ENCODE peak calls at places on chromosomes 5 and 9, in six cellular contexts. One of them, this sample, is unnamed.

GRCh38 chr5:177189965-177190364 is 56.4 kb downstream of the NSD1 start:
- DNase-seq in fibroblast of lung: no peak
- DNase-seq in mammary epithelial cell: no peak
- DNase-seq in H1: no peak
- DNase-seq in PC-3: no peak
- DNase-seq in HCT116: no peak
- DNase-seq in this sample: no peak

GRCh38 chr5:13866792-13867191 is 77.7 kb downstream of the DNAH5 start:
- DNase-seq in fibroblast of lung: peak; percentile 5
- DNase-seq in mammary epithelial cell: peak; percentile 19
- DNase-seq in H1: no peak
- DNase-seq in PC-3: peak; percentile 73
- DNase-seq in HCT116: no peak
- DNase-seq in this sample: peak; percentile 51

GRCh38 chr5:61055434-61056006 is 106.7 kb downstream of the SMIM15 start:
- DNase-seq in fibroblast of lung: peak; percentile 80
- DNase-seq in mammary epithelial cell: peak; percentile 40
- DNase-seq in H1: no peak
- DNase-seq in PC-3: peak; percentile 53
- DNase-seq in HCT116: no peak
- DNase-seq in this sample: peak; percentile 75

GRCh38 chr5:176784218-176785165 is 25.9 kb upstream of the UNC5A start:
- DNase-seq in fibroblast of lung: peak; percentile 49
- DNase-seq in mammary epithelial cell: peak; percentile 86
- DNase-seq in H1: no peak
- DNase-seq in PC-3: peak; percentile 88
- DNase-seq in HCT116: peak; percentile 81
- DNase-seq in this sample: no peak

GRCh38 chr9:93958875-93959682 is 3.9 kb upstream of the BARX1 start:
- DNase-seq in fibroblast of lung: peak; percentile 34
- DNase-seq in mammary epithelial cell: no peak
- DNase-seq in H1: no peak
- DNase-seq in PC-3: no peak
- DNase-seq in HCT116: no peak
- DNase-seq in this sample: peak; percentile 48

GRCh38 chr5:55900068-55900467 is 48.9 kb downstream of the IL31RA start:
- DNase-seq in fibroblast of lung: no peak
- DNase-seq in mammary epithelial cell: no peak
- DNase-seq in H1: no peak
- DNase-seq in PC-3: no peak
- DNase-seq in HCT116: no peak
- DNase-seq in this sample: no peak

GRCh38 chr9:18587988-18588387 is 114.0 kb downstream of the ADAMTSL1 start:
- DNase-seq in fibroblast of lung: no peak
- DNase-seq in mammary epithelial cell: no peak
- DNase-seq in H1: no peak
- DNase-seq in PC-3: no peak
- DNase-seq in HCT116: no peak
- DNase-seq in this sample: no peak

GRCh38 chr9:90095682-90096081 is 490.9 kb downstream of the GADD45G start:
- DNase-seq in fibroblast of lung: no peak
- DNase-seq in mammary epithelial cell: no peak
- DNase-seq in H1: no peak
- DNase-seq in PC-3: no peak
- DNase-seq in HCT116: no peak
- DNase-seq in this sample: no peak

GRCh38 chr9:98964201-98964600 is 20.5 kb downstream of the COL15A1 start:
- DNase-seq in fibroblast of lung: peak; percentile 88
- DNase-seq in mammary epithelial cell: no peak
- DNase-seq in H1: no peak
- DNase-seq in PC-3: no peak
- DNase-seq in HCT116: no peak
- DNase-seq in this sample: no peak

GRCh38 chr5:1112596-1113331 is 901 bp upstream of the SLC12A7 start:
- DNase-seq in fibroblast of lung: no peak
- DNase-seq in mammary epithelial cell: peak; percentile 89
- DNase-seq in H1: no peak
- DNase-seq in PC-3: peak; percentile 98
- DNase-seq in HCT116: peak; percentile 19
- DNase-seq in this sample: no peak

GRCh38 chr5:122915717-122916399 is 70.4 kb downstream of the SNX24 start:
- DNase-seq in fibroblast of lung: peak; percentile 5
- DNase-seq in mammary epithelial cell: no peak
- DNase-seq in H1: no peak
- DNase-seq in PC-3: no peak
- DNase-seq in HCT116: no peak
- DNase-seq in this sample: no peak

GRCh38 chr5:368162-369084 is 46.9 kb downstream of the AHRR start:
- DNase-seq in fibroblast of lung: peak; percentile 81
- DNase-seq in mammary epithelial cell: no peak
- DNase-seq in H1: no peak
- DNase-seq in PC-3: no peak
- DNase-seq in HCT116: no peak
- DNase-seq in this sample: no peak

GRCh38 chr5:172939045-172939444 is 20.2 kb upstream of the RPL26L1 start:
- DNase-seq in fibroblast of lung: peak; percentile 30
- DNase-seq in mammary epithelial cell: no peak
- DNase-seq in H1: no peak
- DNase-seq in PC-3: peak; percentile 27
- DNase-seq in HCT116: peak; percentile 26
- DNase-seq in this sample: peak; percentile 37

GRCh38 chr5:84961193-84961592 is 576.5 kb upstream of the EDIL3 start:
- DNase-seq in fibroblast of lung: no peak
- DNase-seq in mammary epithelial cell: no peak
- DNase-seq in H1: no peak
- DNase-seq in PC-3: no peak
- DNase-seq in HCT116: no peak
- DNase-seq in this sample: no peak

GRCh38 chr5:84961903-84962302 is 577.2 kb upstream of the EDIL3 start:
- DNase-seq in fibroblast of lung: no peak
- DNase-seq in mammary epithelial cell: no peak
- DNase-seq in H1: no peak
- DNase-seq in PC-3: no peak
- DNase-seq in HCT116: no peak
- DNase-seq in this sample: no peak
- TF ChIP-seq EZH2 in fibroblast of lung: no peak
- TF ChIP-seq EZH2 in mammary epithelial cell: no peak
- TF ChIP-seq EZH2 in H1: no peak
- TF ChIP-seq EZH2 in PC-3: no peak
- TF ChIP-seq EZH2 in HCT116: no peak
- TF ChIP-seq EZH2 in this sample: no peak

GRCh38 chr5:53206562-53206961 is 97.0 kb upstream of the MOCS2 start:
- DNase-seq in fibroblast of lung: no peak
- DNase-seq in mammary epithelial cell: no peak
- DNase-seq in H1: no peak
- DNase-seq in PC-3: no peak
- DNase-seq in HCT116: no peak
- DNase-seq in this sample: no peak

GRCh38 chr5:53200309-53200708 is 90.8 kb upstream of the MOCS2 start:
- DNase-seq in fibroblast of lung: no peak
- DNase-seq in mammary epithelial cell: no peak
- DNase-seq in H1: no peak
- DNase-seq in PC-3: no peak
- DNase-seq in HCT116: no peak
- DNase-seq in this sample: no peak

GRCh38 chr5:53199882-53200281 is 90.3 kb upstream of the MOCS2 start:
- DNase-seq in fibroblast of lung: no peak
- DNase-seq in mammary epithelial cell: no peak
- DNase-seq in H1: no peak
- DNase-seq in PC-3: no peak
- DNase-seq in HCT116: no peak
- DNase-seq in this sample: no peak

DNA sequence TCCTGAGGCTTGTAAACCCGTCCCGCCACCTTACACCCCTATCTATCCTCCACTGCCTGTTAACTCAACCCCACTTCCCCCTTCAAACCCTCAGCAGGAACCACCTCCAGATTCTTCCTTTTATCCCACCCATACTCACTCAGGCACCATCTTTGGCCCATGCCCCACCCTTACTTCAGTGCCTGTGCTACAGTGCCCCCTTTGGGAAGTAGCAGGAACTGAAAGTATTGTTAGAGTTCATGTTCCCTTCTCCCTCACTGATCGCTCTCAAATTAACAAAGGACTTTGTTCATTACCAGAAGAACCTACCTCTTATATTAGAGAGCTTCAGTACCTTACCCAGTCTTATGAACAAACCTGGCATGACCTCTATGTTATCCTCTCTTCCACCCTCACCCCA is 92.2 kb upstream of the MOCS2 start:
- DNase-seq in fibroblast of lung: no peak
- DNase-seq in mammary epithelial cell: no peak
- DNase-seq in H1: no peak
- DNase-seq in PC-3: no peak
- DNase-seq in HCT116: no peak
- DNase-seq in this sample: peak; percentile 19
- TF ChIP-seq CTCF in fibroblast of lung: peak; percentile 12
- TF ChIP-seq CTCF in mammary epithelial cell: peak; percentile 5
- TF ChIP-seq CTCF in H1: peak; percentile 29
- TF ChIP-seq CTCF in PC-3: no peak
- TF ChIP-seq CTCF in HCT116: peak; percentile 19
- TF ChIP-seq CTCF in this sample: peak; percentile 54

DNA sequence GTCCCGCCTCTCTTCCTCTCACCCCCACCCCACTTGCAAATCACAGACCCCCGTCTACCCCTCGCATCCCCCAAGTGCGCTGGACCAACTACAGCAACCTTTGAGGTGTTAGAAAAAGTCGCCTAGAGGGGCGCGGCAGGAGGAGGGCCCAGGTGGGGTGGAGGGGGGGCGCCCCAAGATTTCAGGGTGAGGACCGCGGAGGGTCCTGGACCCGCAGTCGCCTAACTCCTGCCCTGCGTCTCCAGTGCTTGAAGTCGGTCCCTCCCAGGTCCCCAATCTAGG is 381 bp upstream of the EGFLAM start:
- DNase-seq in fibroblast of lung: no peak
- DNase-seq in mammary epithelial cell: no peak
- DNase-seq in H1: no peak
- DNase-seq in PC-3: no peak
- DNase-seq in HCT116: no peak
- DNase-seq in this sample: no peak
- TF ChIP-seq EZH2 in fibroblast of lung: no peak
- TF ChIP-seq EZH2 in mammary epithelial cell: peak; percentile 71
- TF ChIP-seq EZH2 in H1: no peak
- TF ChIP-seq EZH2 in PC-3: no peak
- TF ChIP-seq EZH2 in HCT116: no peak
- TF ChIP-seq EZH2 in this sample: no peak

GRCh38 chr9:101479337-101480045 is 43.9 kb upstream of the ALDOB start:
- DNase-seq in fibroblast of lung: no peak
- DNase-seq in mammary epithelial cell: peak; percentile 91
- DNase-seq in H1: no peak
- DNase-seq in PC-3: no peak
- DNase-seq in HCT116: no peak
- DNase-seq in this sample: no peak

GRCh38 chr9:101478906-101479305 is 43.3 kb upstream of the ALDOB start:
- DNase-seq in fibroblast of lung: no peak
- DNase-seq in mammary epithelial cell: no peak
- DNase-seq in H1: no peak
- DNase-seq in PC-3: no peak
- DNase-seq in HCT116: no peak
- DNase-seq in this sample: no peak

GRCh38 chr9:101477736-101478135 is 42.2 kb upstream of the ALDOB start:
- DNase-seq in fibroblast of lung: no peak
- DNase-seq in mammary epithelial cell: peak; percentile 28
- DNase-seq in H1: no peak
- DNase-seq in PC-3: no peak
- DNase-seq in HCT116: no peak
- DNase-seq in this sample: no peak

GRCh38 chr9:101477214-101477613 is 41.6 kb upstream of the ALDOB start:
- DNase-seq in fibroblast of lung: no peak
- DNase-seq in mammary epithelial cell: peak; percentile 21
- DNase-seq in H1: no peak
- DNase-seq in PC-3: peak; percentile 13
- DNase-seq in HCT116: no peak
- DNase-seq in this sample: no peak

DNA sequence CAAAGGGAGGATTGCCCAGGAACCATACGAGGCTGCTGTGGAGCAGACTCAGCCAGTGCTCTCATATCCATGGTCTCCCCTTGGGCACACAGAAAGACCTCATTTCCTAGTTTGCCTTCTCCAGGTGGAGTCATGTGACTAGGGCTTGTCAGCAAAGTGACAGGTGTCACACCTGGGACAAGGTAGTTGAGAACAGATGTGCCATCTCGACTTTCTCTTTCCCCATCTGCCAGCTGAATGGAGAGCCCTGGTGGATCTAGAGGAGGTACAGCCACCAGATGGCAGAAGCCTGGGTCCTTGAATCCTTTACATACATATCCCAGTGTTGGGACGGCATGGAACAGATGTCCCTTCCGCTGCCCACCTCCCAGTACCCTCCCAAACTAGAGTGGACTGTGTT is 42.9 kb upstream of the ALDOB start:
- DNase-seq in fibroblast of lung: no peak
- DNase-seq in mammary epithelial cell: no peak
- DNase-seq in H1: no peak
- DNase-seq in PC-3: no peak
- DNase-seq in HCT116: no peak
- DNase-seq in this sample: no peak
- TF ChIP-seq CTCF in fibroblast of lung: no peak
- TF ChIP-seq CTCF in mammary epithelial cell: no peak
- TF ChIP-seq CTCF in H1: no peak
- TF ChIP-seq CTCF in PC-3: no peak
- TF ChIP-seq CTCF in HCT116: peak; percentile 27
- TF ChIP-seq CTCF in this sample: peak; percentile 27

GRCh38 chr5:88884435-88884877 is 1.5 kb upstream of the MEF2C start:
- DNase-seq in fibroblast of lung: peak; percentile 22
- DNase-seq in mammary epithelial cell: no peak
- DNase-seq in H1: no peak
- DNase-seq in PC-3: no peak
- DNase-seq in HCT116: no peak
- DNase-seq in this sample: no peak
- TF ChIP-seq EZH2 in fibroblast of lung: no peak
- TF ChIP-seq EZH2 in mammary epithelial cell: no peak
- TF ChIP-seq EZH2 in H1: no peak
- TF ChIP-seq EZH2 in PC-3: no peak
- TF ChIP-seq EZH2 in HCT116: no peak
- TF ChIP-seq EZH2 in this sample: no peak